ENCODE peak calls at places on chromosomes 4 and X, in four cellular contexts. K is GM12864; W is kidney epithelial cell; F is CD8-positive, alpha-beta memory T cell. V is an unnamed sample.
A peak's percentile ranks its signal among the peaks of the same experiment; 100 is the strongest.

GRCh38 chr4:73944061-73944875 is 37.6 kb downstream of the PF4 start:
- DNase-seq in K (no peak), F (no peak), W (no peak), V (no peak)

GRCh38 chr4:76996445-76996844 is 46.9 kb downstream of the SEPTIN11 start:
- DNase-seq in K (no peak), W (no peak), F (no peak), V (no peak)

GRCh38 chr4:78691333-78691732 is 84.8 kb upstream of the BMP2K start:
- DNase-seq in K (no peak), W (no peak), F (no peak), V (no peak)

GRCh38 chr4:6594826-6595355 is 19.9 kb downstream of the MAN2B2 start:
- DNase-seq in W (no peak), F (no peak), K (no peak), V (no peak)

GRCh38 chr4:122764071-122764807 is 31.7 kb downstream of the BBS12 start:
- DNase-seq in F (no peak), K (no peak), W (no peak), V (no peak)

GRCh38 chr4:175385797-175386196 is 426.3 kb downstream of the GPM6A start:
- DNase-seq in K (no peak), F (no peak), W (no peak), V (no peak)

GRCh38 chrX:108019382-108019857 is 25.4 kb upstream of the VSIG1 start:
- DNase-seq in K (no peak), F (no peak), W (no peak), V (no peak)

GRCh38 chrX:148448686-148449085 is 51.7 kb upstream of the AFF2 start:
- DNase-seq in F (no peak), K (no peak), W (peak; percentile 5), V (no peak)

GRCh38 chrX:13120017-13120416 is 75.6 kb upstream of the FAM9C start:
- DNase-seq in K (no peak), F (no peak), W (no peak), V (no peak)

GRCh38 chrX:17719651-17720050 is 17.6 kb upstream of the SCML1 start:
- DNase-seq in K (no peak), W (no peak), F (no peak), V (no peak)

GRCh38 chr4:89681219-89681618 is 155.7 kb downstream of the SNCA start:
- DNase-seq in W (no peak), K (no peak), F (no peak), V (no peak)

GRCh38 chrX:30246769-30247489 is at the start of gene MAGEB1:
- DNase-seq in K (no peak), W (no peak), F (no peak), V (no peak)

GRCh38 chr4:150402968-150403367 is 179.0 kb upstream of the MAB21L2 start:
- DNase-seq in K (peak; percentile 4), F (no peak), W (peak; percentile 35), V (no peak)

GRCh38 chr4:43271946-43272345 is 379.4 kb downstream of the GRXCR1 start:
- DNase-seq in W (no peak), F (no peak), K (no peak), V (no peak)

GRCh38 chr4:162959056-162959455 is 207.6 kb downstream of the NAF1 start:
- DNase-seq in K (no peak), W (no peak), F (no peak), V (no peak)

GRCh38 chr4:3340703-3341088 is 47.9 kb downstream of the RGS12 start:
- DNase-seq in K (no peak), F (no peak), W (no peak), V (no peak)

GRCh38 chr4:33625762-33626161 is 2618.6 kb downstream of the ARAP2 start:
- DNase-seq in W (no peak), K (no peak), F (no peak), V (no peak)

GRCh38 chr4:152109585-152110509 is 349.0 kb upstream of the GATB start:
- DNase-seq in F (no peak), K (no peak), W (no peak), V (no peak)

GRCh38 chrX:80022363-80023031 is 7.9 kb downstream of the TBX22 start:
- DNase-seq in K (no peak), F (no peak), W (no peak), V (no peak)
- H3K4me3 ChIP-seq in K (no peak overlapping the region), F (no peak overlapping the region), W (no peak overlapping the region), V (no peak overlapping the region)

GRCh38 chr4:80049402-80049801 is 23.6 kb downstream of the ANTXR2 start:
- DNase-seq in W (no peak), K (no peak), F (no peak), V (no peak)

GRCh38 chr4:80053140-80053910 is 19.7 kb downstream of the ANTXR2 start:
- DNase-seq in F (no peak), W (no peak), K (no peak), V (no peak)

GRCh38 chr4:80054375-80054774 is 18.7 kb downstream of the ANTXR2 start:
- DNase-seq in F (no peak), K (no peak), W (no peak), V (no peak)

GRCh38 chr4:80045831-80046230 is 27.2 kb downstream of the ANTXR2 start:
- DNase-seq in F (no peak), W (no peak), K (no peak), V (peak; percentile 32)

DNA sequence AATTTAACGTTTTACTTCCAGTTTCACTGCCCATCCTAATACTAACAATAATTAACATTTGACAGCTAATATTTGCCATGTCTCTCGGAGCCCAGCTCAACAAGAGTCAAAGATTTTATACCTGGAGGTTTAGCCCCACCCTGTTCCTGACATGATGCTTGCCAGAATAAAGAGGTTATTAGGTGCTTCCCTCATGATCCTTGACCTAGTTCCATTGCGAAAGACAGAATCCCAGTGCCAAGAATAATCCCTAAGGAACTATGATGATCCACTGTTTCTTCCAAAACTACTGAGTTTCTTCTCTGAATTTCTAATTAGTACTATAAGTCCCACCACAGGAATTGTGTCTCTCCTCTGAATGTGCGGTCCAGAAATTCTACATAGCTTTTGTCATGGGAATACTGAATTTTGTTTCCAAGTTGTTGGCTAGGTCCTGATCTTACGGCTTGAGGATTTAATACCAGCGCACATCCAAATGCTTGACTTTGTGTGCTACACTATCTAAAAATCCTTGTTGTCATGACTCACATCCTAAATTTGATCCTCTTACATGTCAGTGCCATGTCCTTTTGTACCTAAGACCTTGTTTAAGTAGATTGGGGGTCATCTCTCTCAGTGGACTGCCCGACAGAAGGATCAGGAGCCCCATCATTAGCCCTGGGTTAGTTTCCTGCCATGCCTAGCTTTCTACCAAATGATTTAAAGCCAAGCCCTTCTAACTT is 23.1 kb downstream of the ANTXR2 start:
- DNase-seq in F (no peak), W (no peak), K (no peak), V (no peak)
- H3K4me3 ChIP-seq in F (no peak overlapping the region), W (no peak overlapping the region), K (no peak overlapping the region), V (no peak overlapping the region)

DNA sequence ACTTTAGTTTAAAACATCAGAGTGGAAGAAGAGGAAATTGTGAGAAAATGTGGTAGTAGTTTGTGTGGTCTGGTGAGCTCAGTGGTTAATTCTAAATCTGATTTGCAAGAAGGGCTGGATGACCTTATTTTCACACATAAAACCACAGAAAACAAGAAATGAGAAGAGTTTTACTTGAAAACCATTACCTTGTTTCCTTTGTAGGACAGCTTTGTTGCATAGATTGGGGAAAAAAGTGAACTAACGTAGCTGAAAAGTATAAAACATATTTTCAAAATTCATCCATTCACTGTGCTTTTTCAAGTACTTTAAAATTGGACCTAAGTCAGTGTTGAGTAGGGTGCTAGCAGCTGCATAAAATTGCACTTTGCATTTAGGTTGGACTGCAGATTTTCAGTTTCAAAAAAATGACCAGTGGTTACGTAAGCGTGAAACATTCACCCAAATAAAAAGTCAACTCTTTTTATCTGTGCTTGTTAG is 211.3 kb downstream of the ARHGAP10 start:
- DNase-seq in W (no peak), K (peak; percentile 37), F (no peak), V (no peak)
- H3K4me3 ChIP-seq in W (no peak overlapping the region), K (no peak overlapping the region), F (peak overlapping the region; percentile 15), V (no peak overlapping the region)

DNA sequence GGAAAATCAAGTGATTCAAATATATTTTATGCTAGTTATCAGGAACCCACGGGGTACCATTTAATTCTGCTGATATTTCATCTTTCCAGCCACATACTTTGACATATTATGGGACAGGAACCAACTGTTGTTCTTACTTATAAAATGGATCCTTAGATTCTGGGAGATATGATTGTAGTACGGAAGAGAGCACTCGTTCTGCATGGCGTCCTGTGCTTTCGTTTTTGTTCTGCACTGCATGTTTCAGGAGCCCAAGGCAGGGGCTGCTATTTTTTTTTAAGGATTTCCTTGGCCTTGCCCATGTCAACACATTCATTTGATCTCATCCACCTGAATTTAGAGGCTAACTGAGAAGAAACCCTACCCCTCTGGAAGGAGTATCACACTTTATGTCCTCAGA is 245.5 kb upstream of the TLL1 start:
- DNase-seq in K (no peak), F (no peak), W (no peak), V (no peak)
- H3K4me3 ChIP-seq in K (no peak overlapping the region), F (no peak overlapping the region), W (no peak overlapping the region), V (no peak overlapping the region)

GRCh38 chr4:138259296-138259695 is 17.1 kb upstream of the SLC7A11 start:
- DNase-seq in K (no peak), F (no peak), W (no peak), V (no peak)

GRCh38 chr4:138255917-138256597 is 13.9 kb upstream of the SLC7A11 start:
- DNase-seq in F (no peak), W (no peak), K (no peak), V (no peak)

GRCh38 chr4:138259801-138260200 is 17.7 kb upstream of the SLC7A11 start:
- DNase-seq in W (peak; percentile 19), K (no peak), F (no peak), V (no peak)

GRCh38 chr4:138252551-138252950 is 10.4 kb upstream of the SLC7A11 start:
- DNase-seq in W (no peak), F (no peak), K (no peak), V (no peak)

DNA sequence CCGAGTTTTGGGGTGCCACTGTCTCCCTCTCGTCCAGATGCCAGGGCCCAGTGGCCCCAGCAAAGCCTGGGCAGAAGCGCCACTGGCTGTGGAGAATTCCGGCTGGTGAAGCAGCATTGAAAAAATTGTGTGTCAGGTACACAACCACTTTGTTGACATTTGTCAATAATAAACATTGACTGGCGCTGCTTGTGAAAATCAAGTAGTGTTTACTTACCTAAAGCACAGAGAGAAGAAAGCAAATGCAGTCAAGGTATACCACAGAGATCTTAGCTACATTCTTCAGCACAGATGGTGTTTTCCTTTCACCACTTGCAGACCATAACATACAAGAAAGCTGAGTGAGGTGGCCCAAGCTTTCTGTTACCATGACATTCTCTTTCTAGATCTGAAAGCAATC is 14.5 kb upstream of the SLC7A11 start:
- DNase-seq in W (no peak), K (no peak), F (no peak), V (no peak)
- H3K4me3 ChIP-seq in W (no peak overlapping the region), K (no peak overlapping the region), F (no peak overlapping the region), V (no peak overlapping the region)

V was measured in AG04450.